ENCODE peak calls at places on chromosomes 16 and 17, in five cellular contexts. U is lower leg skin, H is cardiac muscle cell, P is tibial nerve, T is suprapubic skin. X is an unnamed sample.

GRCh38 chr16:30875881-30876791 is 17.7 kb downstream of the BCL7C start:
- DNase-seq in U (no peak), H (peak; percentile 18), P (no peak), T (no peak), X (no peak)

GRCh38 chr17:49748791-49749190 is 15.1 kb downstream of the FAM117A start:
- DNase-seq in U (no peak), H (no peak), P (no peak), T (no peak), X (no peak)

GRCh38 chr17:79609175-79609589 is 1.7 kb downstream of the RBFOX3 start:
- DNase-seq in U (no peak), H (no peak), P (no peak), T (no peak), X (no peak)

GRCh38 chr17:72538921-72539352 is 418.1 kb downstream of the SOX9 start:
- DNase-seq in U (no peak), H (no peak), P (no peak), T (no peak), X (no peak)

GRCh38 chr17:29802256-29802655 is 127.8 kb downstream of the SSH2 start:
- DNase-seq in U (no peak), H (no peak), P (no peak), T (no peak), X (no peak)

GRCh38 chr17:50681260-50682200 is 26.2 kb downstream of the ANKRD40 start:
- DNase-seq in U (no peak), H (peak; percentile 52), P (no peak), T (no peak), X (no peak)

GRCh38 chr17:10698116-10698818 is 873 bp downstream of the ADPRM start:
- DNase-seq in U (no peak), H (no peak), P (no peak), T (no peak), X (no peak)

GRCh38 chr16:19857593-19857992 is 27.1 kb downstream of the GPRC5B start:
- DNase-seq in U (no peak), H (no peak), P (no peak), T (no peak), X (no peak)

GRCh38 chr17:11264183-11264871 is 23.3 kb downstream of the SHISA6 start:
- DNase-seq in U (no peak), H (no peak), P (no peak), T (no peak), X (no peak)

GRCh38 chr16:56438042-56438441 is 12.7 kb upstream of the AMFR start:
- DNase-seq in U (no peak), H (no peak), P (no peak), T (no peak), X (no peak)

GRCh38 chr16:892536-893255 is 78.1 kb downstream of the LMF1 start:
- DNase-seq in U (no peak), H (peak; percentile 60), P (no peak), T (no peak), X (no peak)

GRCh38 chr17:74392848-74393247 is 25.5 kb downstream of the GPR142 start:
- DNase-seq in U (no peak), H (no peak), P (no peak), T (no peak), X (no peak)

GRCh38 chr17:58005031-58005727 is 1.9 kb downstream of the SRSF1 start:
- DNase-seq in U (no peak), H (no peak), P (no peak), T (no peak), X (no peak)
- TF ChIP-seq CTCF in U (no peak), H (no peak), P (no peak), T (no peak), X (no peak)

GRCh38 chr16:67399749-67400704 is 6.7 kb upstream of the TPPP3 start:
- DNase-seq in U (no peak), H (no peak), P (no peak), T (no peak), X (no peak)
- TF ChIP-seq CTCF in U (no peak), H (no peak), P (peak; percentile 33), T (no peak), X (no peak)

GRCh38 chr17:20278805-20279204 is 188.5 kb downstream of the LGALS9B start:
- DNase-seq in U (no peak), H (no peak), P (no peak), T (no peak), X (no peak)
- TF ChIP-seq CTCF in U (no peak), H (no peak), P (no peak), T (no peak), X (no peak)

DNA sequence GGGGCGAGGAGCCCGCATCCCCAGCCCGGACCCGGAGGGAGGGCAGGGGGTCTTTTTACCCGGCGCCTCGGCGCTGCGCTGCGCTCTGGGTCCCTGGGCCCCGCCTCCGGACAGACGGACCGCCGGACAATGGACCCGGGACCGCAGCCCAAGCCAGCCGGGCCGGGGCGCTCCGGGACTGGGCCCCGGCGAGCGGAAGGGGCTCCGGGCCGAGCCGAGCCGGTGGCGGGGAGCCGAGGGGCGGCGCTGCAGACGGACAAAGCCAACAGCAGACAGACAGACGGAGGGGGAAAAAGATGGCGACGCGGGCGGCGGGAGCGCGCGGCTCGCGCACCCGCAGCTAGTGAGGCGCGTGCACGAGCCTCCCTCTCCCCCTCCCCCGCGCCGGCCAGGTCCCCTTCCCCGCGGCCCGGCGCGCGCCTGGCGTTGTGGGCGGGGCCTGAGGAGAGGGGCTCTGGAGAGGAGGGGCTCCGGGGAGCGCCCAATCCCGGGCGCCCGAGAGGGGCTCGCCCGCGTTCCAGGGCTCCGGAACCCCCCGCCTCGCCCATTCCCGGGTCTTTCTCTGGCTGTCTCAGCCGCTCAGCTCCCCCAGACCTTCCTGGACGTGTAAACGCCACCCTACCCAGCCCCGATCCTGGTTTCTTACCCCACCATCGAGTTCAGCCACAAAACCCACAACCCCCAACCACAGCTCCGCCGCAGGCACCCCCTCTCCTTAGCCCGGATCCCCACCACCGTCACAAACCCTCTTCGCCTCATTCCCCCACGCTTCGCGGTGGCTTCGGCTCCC is at the start of gene ZNF821:
- DNase-seq in U (peak; percentile 94), H (peak; percentile 97), P (peak; percentile 49), T (no peak), X (peak; percentile 54)
- TF ChIP-seq CTCF in U (no peak), H (peak; percentile 41), P (peak; percentile 56), T (no peak), X (no peak)